ENCODE peak calls at places on chromosomes 13 and 19, in ten cellular contexts. R, Y, Q, S, A, P, M, W, C and E are unnamed samples.

GRCh38 chr13:24995225-24995804 is 100.6 kb upstream of the PABPC3 start:
- DNase-seq in R (peak), Y (peak), Q (peak), S (peak), A (peak), P (peak), M (peak), W (peak), C (peak), E (peak)

GRCh38 chr13:95607363-95607762 is 37.1 kb downstream of the DZIP1 start:
- DNase-seq in R (no peak), Y (no peak), Q (no peak), S (no peak), A (no peak), P (no peak), M (peak), W (peak), C (peak), E (no peak)

GRCh38 chr19:38657633-38658222 is 10.3 kb downstream of the ACTN4 start:
- DNase-seq in R (peak), Y (no peak), Q (no peak), S (no peak), A (no peak), P (peak), M (peak), W (peak), C (peak), E (no peak)

GRCh38 chr19:42122691-42123607 is 9.3 kb downstream of the POU2F2 start:
- DNase-seq in R (no peak), Y (peak), Q (no peak), S (peak), A (no peak), P (peak), M (no peak), W (no peak), C (no peak), E (peak)

GRCh38 chr19:37329686-37330085 is 41.2 kb upstream of the ZNF527 start:
- DNase-seq in R (no peak), Y (no peak), Q (peak), S (no peak), A (no peak), P (no peak), M (no peak), W (no peak), C (no peak), E (no peak)

GRCh38 chr13:109592776-109593175 is 193.6 kb downstream of the IRS2 start:
- DNase-seq in R (no peak), Y (no peak), Q (no peak), S (no peak), A (no peak), P (no peak), M (no peak), W (no peak), C (no peak), E (no peak)

GRCh38 chr13:103354189-103354588 is 288.0 kb upstream of the SLC10A2 start:
- DNase-seq in R (no peak), Y (no peak), Q (no peak), S (no peak), A (no peak), P (no peak), M (peak), W (peak), C (no peak), E (no peak)

GRCh38 chr13:48233097-48233885 is at the start of gene ITM2B:
- DNase-seq in R (peak), Y (peak), Q (peak), S (peak), A (peak), P (peak), M (peak), W (peak), C (peak), E (peak)

GRCh38 chr13:101512650-101513049 is 60.2 kb downstream of the ITGBL1 start:
- DNase-seq in R (no peak), Y (no peak), Q (no peak), S (no peak), A (no peak), P (no peak), M (no peak), W (peak), C (no peak), E (no peak)

GRCh38 chr13:51978836-51979556 is 32.3 kb downstream of the ATP7B start:
- DNase-seq in R (no peak), Y (no peak), Q (no peak), S (no peak), A (no peak), P (no peak), M (peak), W (no peak), C (no peak), E (no peak)

GRCh38 chr13:72204291-72204690 is 337.3 kb upstream of the DACH1 start:
- DNase-seq in R (no peak), Y (no peak), Q (no peak), S (no peak), A (no peak), P (no peak), M (peak), W (peak), C (no peak), E (no peak)

GRCh38 chr19:11539495-11540365 is 1.1 kb downstream of the CNN1 start:
- DNase-seq in R (no peak), Y (no peak), Q (peak), S (peak), A (no peak), P (no peak), M (peak), W (no peak), C (no peak), E (no peak)

GRCh38 chr13:112132142-112132541 is 65.2 kb downstream of the SOX1 start:
- DNase-seq in R (no peak), Y (no peak), Q (no peak), S (no peak), A (no peak), P (no peak), M (no peak), W (no peak), C (no peak), E (no peak)

GRCh38 chr13:76385606-76386005 is 500.6 kb downstream of the KCTD12 start:
- DNase-seq in R (no peak), Y (no peak), Q (no peak), S (no peak), A (no peak), P (no peak), M (peak), W (peak), C (no peak), E (no peak)

GRCh38 chr13:77868717-77869116 is 49.9 kb downstream of the EDNRB start:
- DNase-seq in R (no peak), Y (no peak), Q (no peak), S (no peak), A (no peak), P (peak), M (no peak), W (no peak), C (no peak), E (no peak)

GRCh38 chr19:6056282-6056741 is 54.0 kb downstream of the RFX2 start:
- DNase-seq in R (no peak), Y (no peak), Q (no peak), S (no peak), A (no peak), P (no peak), M (no peak), W (no peak), C (no peak), E (no peak)

GRCh38 chr19:6678690-6679109 is 8.7 kb upstream of the TNFSF14 start:
- DNase-seq in R (no peak), Y (no peak), Q (no peak), S (no peak), A (no peak), P (peak), M (no peak), W (no peak), C (peak), E (no peak)

GRCh38 chr13:31699650-31700049 is 39.7 kb upstream of the RXFP2 start:
- DNase-seq in R (no peak), Y (no peak), Q (peak), S (no peak), A (no peak), P (no peak), M (no peak), W (peak), C (no peak), E (no peak)

GRCh38 chr13:60094385-60095088 is 69.2 kb downstream of the DIAPH3 start:
- DNase-seq in R (no peak), Y (no peak), Q (no peak), S (no peak), A (no peak), P (no peak), M (no peak), W (no peak), C (no peak), E (no peak)
- TF ChIP-seq CTCF in R (no peak), Y (no peak), Q (no peak), S (no peak), A (no peak), P (no peak), M (no peak), W (no peak), C (no peak), E (no peak)

DNA sequence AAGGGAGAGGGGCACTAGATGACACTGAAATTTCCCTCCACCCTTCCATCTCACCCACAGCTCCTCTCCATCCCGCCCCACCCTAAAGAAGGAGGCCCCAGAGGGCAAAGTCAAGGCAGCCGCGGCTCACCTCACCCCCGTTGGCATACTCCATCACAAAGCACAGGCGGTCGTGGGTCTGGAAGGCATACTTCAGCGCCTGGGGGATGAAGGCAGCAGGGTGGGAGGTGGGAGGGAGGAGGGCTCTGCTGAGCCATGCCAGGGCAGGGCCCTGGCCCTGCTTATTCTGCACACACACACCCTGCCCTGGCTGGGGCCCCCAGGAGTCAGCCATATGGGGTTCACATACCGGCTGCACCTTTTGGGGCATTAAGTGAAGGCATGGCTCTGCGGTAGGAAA is 12.3 kb upstream of the CCNP start:
- DNase-seq in R (no peak), Y (no peak), Q (no peak), S (no peak), A (no peak), P (no peak), M (no peak), W (no peak), C (no peak), E (no peak)
- TF ChIP-seq CTCF in R (no peak), Y (no peak), Q (no peak), S (no peak), A (no peak), P (no peak), M (no peak), W (no peak), C (no peak), E (no peak)

DNA sequence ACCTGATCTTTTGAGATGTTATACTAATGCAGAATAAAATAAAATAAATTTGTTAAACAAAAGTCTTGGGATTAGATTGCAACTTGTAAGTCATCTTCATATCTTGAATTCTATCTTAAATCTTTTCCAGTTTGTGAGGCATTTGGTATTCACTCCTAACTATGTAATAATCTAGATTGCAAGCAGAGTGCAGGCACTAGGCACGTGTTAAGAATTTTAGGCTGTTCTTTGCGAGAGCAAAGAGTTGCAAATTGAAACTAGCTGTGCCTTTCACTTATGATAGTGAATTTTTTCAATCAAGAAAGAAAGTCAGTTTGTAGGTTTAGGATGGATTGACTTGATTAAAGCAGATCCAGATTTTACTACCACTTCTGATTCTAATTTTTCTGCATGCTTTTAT is 264.1 kb upstream of the SPRY2 start:
- DNase-seq in R (no peak), Y (no peak), Q (no peak), S (no peak), A (no peak), P (no peak), M (no peak), W (no peak), C (no peak), E (no peak)
- TF ChIP-seq CTCF in R (no peak), Y (no peak), Q (no peak), S (no peak), A (no peak), P (no peak), M (no peak), W (no peak), C (no peak), E (no peak)

GRCh38 chr19:7864719-7865074 is 9.5 kb downstream of the PRR36 start:
- DNase-seq in R (no peak), Y (no peak), Q (no peak), S (no peak), A (no peak), P (no peak), M (no peak), W (no peak), C (no peak), E (no peak)

GRCh38 chr19:7866399-7867091 is 7.6 kb downstream of the PRR36 start:
- DNase-seq in R (peak), Y (no peak), Q (no peak), S (no peak), A (no peak), P (no peak), M (no peak), W (no peak), C (no peak), E (no peak)

GRCh38 chr19:7863971-7864718 is 10.0 kb downstream of the PRR36 start:
- DNase-seq in R (no peak), Y (no peak), Q (no peak), S (no peak), A (no peak), P (no peak), M (no peak), W (no peak), C (no peak), E (no peak)

GRCh38 chr19:7867092-7867844 is 6.9 kb downstream of the PRR36 start:
- DNase-seq in R (no peak), Y (no peak), Q (no peak), S (no peak), A (no peak), P (no peak), M (no peak), W (no peak), C (no peak), E (no peak)

DNA sequence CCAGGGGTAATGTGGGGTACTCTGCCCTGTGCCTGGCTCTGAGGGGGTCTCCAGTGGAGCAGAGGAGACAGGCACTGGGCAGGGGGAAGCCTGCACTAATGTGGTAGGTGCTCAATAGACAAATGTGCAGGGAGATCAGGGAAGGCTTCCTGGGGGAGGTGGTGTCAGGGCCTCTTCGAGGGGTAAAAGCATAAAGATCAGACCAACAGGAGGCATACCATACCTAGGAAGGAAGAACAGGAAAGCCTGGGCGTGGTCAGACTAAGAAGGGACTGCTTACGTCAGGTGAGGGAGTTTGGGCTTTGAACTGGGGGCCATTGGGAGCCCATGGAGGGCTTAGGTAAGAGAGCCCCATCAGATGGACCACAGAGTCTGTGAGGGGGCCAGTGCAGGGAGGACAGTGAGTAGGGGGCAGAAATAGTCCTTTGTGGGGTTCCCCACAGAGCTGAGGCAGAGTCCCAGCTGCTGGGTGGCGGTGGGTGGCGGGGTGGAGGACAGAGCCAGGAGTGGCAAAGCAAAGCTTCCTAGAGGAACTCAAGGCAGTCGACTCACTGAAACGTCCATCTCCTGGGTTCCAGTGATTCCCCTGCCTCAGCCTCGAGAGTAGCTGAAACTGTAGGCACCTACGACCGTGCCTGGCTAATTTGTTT is 8.8 kb downstream of the PRR36 start:
- DNase-seq in R (no peak), Y (no peak), Q (no peak), S (no peak), A (no peak), P (no peak), M (no peak), W (no peak), C (no peak), E (no peak)
- TF ChIP-seq CTCF in R (no peak), Y (no peak), Q (no peak), S (no peak), A (no peak), P (no peak), M (no peak), W (no peak), C (no peak), E (no peak)

GRCh38 chr13:69556540-69557196 is 551.0 kb upstream of the ATXN8OS start:
- DNase-seq in R (no peak), Y (no peak), Q (no peak), S (no peak), A (no peak), P (no peak), M (no peak), W (no peak), C (no peak), E (no peak)
- TF ChIP-seq CTCF in R (no peak), Y (no peak), Q (no peak), S (no peak), A (no peak), P (no peak), M (no peak), W (no peak), C (no peak), E (no peak)

GRCh38 chr13:26186141-26186870 is 35.8 kb downstream of the RNF6 start:
- DNase-seq in R (peak), Y (peak), Q (peak), S (peak), A (peak), P (peak), M (peak), W (peak), C (peak), E (peak)
- TF ChIP-seq CTCF in R (peak), Y (peak), Q (peak), S (peak), A (peak), P (peak), M (peak), W (peak), C (peak), E (peak)

GRCh38 chr19:13962738-13963602 is 10.7 kb downstream of the DCAF15 start:
- DNase-seq in R (no peak), Y (no peak), Q (no peak), S (no peak), A (no peak), P (no peak), M (peak), W (no peak), C (no peak), E (no peak)

GRCh38 chr19:13959962-13960862 is 7.9 kb downstream of the DCAF15 start:
- DNase-seq in R (no peak), Y (peak), Q (no peak), S (no peak), A (no peak), P (peak), M (no peak), W (no peak), C (no peak), E (peak)

GRCh38 chr19:13959141-13959961 is 7.0 kb downstream of the DCAF15 start:
- DNase-seq in R (no peak), Y (no peak), Q (no peak), S (no peak), A (no peak), P (no peak), M (no peak), W (no peak), C (no peak), E (no peak)

GRCh38 chr19:13961826-13962737 is 9.8 kb downstream of the DCAF15 start:
- DNase-seq in R (no peak), Y (no peak), Q (peak), S (no peak), A (no peak), P (no peak), M (peak), W (no peak), C (no peak), E (no peak)

GRCh38 chr19:13960863-13961784 is 8.8 kb downstream of the DCAF15 start:
- DNase-seq in R (no peak), Y (no peak), Q (no peak), S (no peak), A (no peak), P (no peak), M (no peak), W (no peak), C (no peak), E (no peak)
- TF ChIP-seq CTCF in R (no peak), Y (no peak), Q (no peak), S (no peak), A (no peak), P (no peak), M (no peak), W (no peak), C (no peak), E (no peak)

GRCh38 chr19:49814010-49814409 is 918 bp upstream of the FUZ start:
- DNase-seq in R (no peak), Y (no peak), Q (no peak), S (no peak), A (no peak), P (no peak), M (no peak), W (no peak), C (no peak), E (no peak)

GRCh38 chr19:49818691-49819331 is 722 bp downstream of the MED25 start:
- DNase-seq in R (no peak), Y (no peak), Q (no peak), S (no peak), A (no peak), P (no peak), M (no peak), W (no peak), C (no peak), E (no peak)

GRCh38 chr19:49820125-49820524 is 2.0 kb downstream of the MED25 start:
- DNase-seq in R (peak), Y (no peak), Q (no peak), S (no peak), A (no peak), P (no peak), M (no peak), W (peak), C (no peak), E (no peak)

GRCh38 chr19:49816616-49817015 is 1.5 kb upstream of the MED25 start:
- DNase-seq in R (no peak), Y (no peak), Q (no peak), S (no peak), A (no peak), P (no peak), M (no peak), W (no peak), C (no peak), E (no peak)

GRCh38 chr19:49817964-49818690 is at the start of gene MED25:
- DNase-seq in R (peak), Y (peak), Q (peak), S (peak), A (peak), P (peak), M (peak), W (peak), C (peak), E (peak)
- TF ChIP-seq CTCF in R (no peak), Y (peak), Q (no peak), S (no peak), A (peak), P (no peak), M (no peak), W (peak), C (peak), E (no peak)

GRCh38 chr19:48390188-48391099 is 907 bp downstream of the KDELR1 start:
- DNase-seq in R (peak), Y (peak), Q (peak), S (peak), A (peak), P (peak), M (peak), W (peak), C (peak), E (peak)
- TF ChIP-seq CTCF in R (peak), Y (no peak), Q (peak), S (peak), A (peak), P (peak), M (peak), W (peak), C (peak), E (peak)

GRCh38 chr19:48817585-48818124 is 6.8 kb upstream of the BCAT2 start:
- DNase-seq in R (no peak), Y (no peak), Q (no peak), S (no peak), A (no peak), P (no peak), M (no peak), W (no peak), C (no peak), E (no peak)

GRCh38 chr19:48814895-48815294 is 4.1 kb upstream of the BCAT2 start:
- DNase-seq in R (no peak), Y (no peak), Q (no peak), S (no peak), A (no peak), P (no peak), M (no peak), W (no peak), C (no peak), E (no peak)

GRCh38 chr19:48813123-48813911 is 2.5 kb upstream of the BCAT2 start:
- DNase-seq in R (no peak), Y (no peak), Q (no peak), S (peak), A (no peak), P (no peak), M (no peak), W (no peak), C (no peak), E (peak)

GRCh38 chr19:48818234-48818823 is 7.5 kb upstream of the BCAT2 start:
- DNase-seq in R (no peak), Y (no peak), Q (no peak), S (no peak), A (no peak), P (no peak), M (no peak), W (no peak), C (no peak), E (no peak)

GRCh38 chr19:48815870-48816501 is 5.2 kb upstream of the BCAT2 start:
- DNase-seq in R (peak), Y (no peak), Q (peak), S (peak), A (no peak), P (peak), M (no peak), W (no peak), C (no peak), E (peak)
- TF ChIP-seq CTCF in R (peak), Y (no peak), Q (no peak), S (no peak), A (no peak), P (no peak), M (no peak), W (no peak), C (no peak), E (no peak)